ENCODE peak calls at places on chromosomes 11 and 22, in five cellular contexts. One of them, this sample, is unnamed.

GRCh38 chr22:49574861-49575702 is 252.6 kb downstream of the BRD1 start:
- DNase-seq in HCT116: no peak
- DNase-seq in breast epithelium: no peak
- DNase-seq in sigmoid colon: peak; percentile 44
- DNase-seq in HepG2: no peak
- DNase-seq in this sample: no peak

GRCh38 chr22:30048711-30049110 is 31.6 kb upstream of the HORMAD2 start:
- DNase-seq in HepG2: no peak
- DNase-seq in HCT116: no peak
- DNase-seq in sigmoid colon: no peak
- DNase-seq in breast epithelium: no peak
- DNase-seq in this sample: no peak

GRCh38 chr11:91956711-91957110 is 267.9 kb upstream of the FAT3 start:
- DNase-seq in HCT116: no peak
- DNase-seq in sigmoid colon: no peak
- DNase-seq in HepG2: no peak
- DNase-seq in breast epithelium: no peak
- DNase-seq in this sample: no peak

GRCh38 chr22:27107824-27108223 is 450.4 kb downstream of the MIAT start:
- DNase-seq in HCT116: peak; percentile 70
- DNase-seq in sigmoid colon: peak; percentile 88
- DNase-seq in HepG2: peak; percentile 30
- DNase-seq in breast epithelium: peak; percentile 72
- DNase-seq in this sample: no peak

GRCh38 chr22:34765115-34765514 is 300.8 kb upstream of the ISX start:
- DNase-seq in HepG2: no peak
- DNase-seq in sigmoid colon: no peak
- DNase-seq in HCT116: no peak
- DNase-seq in breast epithelium: no peak
- DNase-seq in this sample: no peak

GRCh38 chr22:37631448-37632173 is 7.9 kb upstream of the SH3BP1 start:
- DNase-seq in HCT116: no peak
- DNase-seq in HepG2: peak; percentile 36
- DNase-seq in sigmoid colon: no peak
- DNase-seq in breast epithelium: no peak
- DNase-seq in this sample: no peak

GRCh38 chr11:11620966-11621880 is 582 bp downstream of the GALNT18 start:
- DNase-seq in HepG2: no peak
- DNase-seq in breast epithelium: no peak
- DNase-seq in HCT116: no peak
- DNase-seq in sigmoid colon: peak; percentile 78
- DNase-seq in this sample: peak; percentile 27

GRCh38 chr11:93348931-93349330 is 18.4 kb downstream of the DEUP1 start:
- DNase-seq in HCT116: no peak
- DNase-seq in sigmoid colon: no peak
- DNase-seq in breast epithelium: no peak
- DNase-seq in HepG2: no peak
- DNase-seq in this sample: no peak

GRCh38 chr11:28913883-28914282 is 805.7 kb downstream of the METTL15 start:
- DNase-seq in HCT116: no peak
- DNase-seq in HepG2: no peak
- DNase-seq in sigmoid colon: no peak
- DNase-seq in breast epithelium: no peak
- DNase-seq in this sample: no peak

GRCh38 chr22:21629262-21630149 is at the start of gene YDJC:
- DNase-seq in sigmoid colon: peak; percentile 94
- DNase-seq in breast epithelium: peak; percentile 89
- DNase-seq in HCT116: peak; percentile 87
- DNase-seq in HepG2: peak; percentile 90
- DNase-seq in this sample: peak; percentile 90
- TF ChIP-seq POLR2A in sigmoid colon: no peak
- TF ChIP-seq POLR2A in breast epithelium: no peak
- TF ChIP-seq POLR2A in HCT116: peak; percentile 73
- TF ChIP-seq POLR2A in HepG2: peak; percentile 85
- TF ChIP-seq POLR2A in this sample: peak; percentile 82

GRCh38 chr11:34155759-34156062 is 50.3 kb downstream of the NAT10 start:
- DNase-seq in breast epithelium: no peak
- DNase-seq in sigmoid colon: no peak
- DNase-seq in HCT116: no peak
- DNase-seq in HepG2: no peak
- DNase-seq in this sample: no peak
- TF ChIP-seq POLR2AphosphoS5 in breast epithelium: no peak
- TF ChIP-seq POLR2AphosphoS5 in sigmoid colon: no peak
- TF ChIP-seq POLR2AphosphoS5 in HCT116: no peak
- TF ChIP-seq POLR2AphosphoS5 in HepG2: no peak
- TF ChIP-seq POLR2AphosphoS5 in this sample: no peak

GRCh38 chr11:65424200-65425104 is 1.9 kb downstream of the NEAT1 start:
- DNase-seq in HepG2: no peak
- DNase-seq in breast epithelium: no peak
- DNase-seq in sigmoid colon: peak; percentile 77
- DNase-seq in HCT116: no peak
- DNase-seq in this sample: no peak

GRCh38 chr11:65421204-65422103 is 1.1 kb upstream of the NEAT1 start:
- DNase-seq in sigmoid colon: peak; percentile 98
- DNase-seq in HepG2: peak; percentile 93
- DNase-seq in breast epithelium: peak; percentile 98
- DNase-seq in HCT116: peak; percentile 87
- DNase-seq in this sample: no peak

GRCh38 chr11:65423516-65424199 is 1.1 kb downstream of the NEAT1 start:
- DNase-seq in HCT116: no peak
- DNase-seq in breast epithelium: no peak
- DNase-seq in sigmoid colon: peak; percentile 72
- DNase-seq in HepG2: no peak
- DNase-seq in this sample: no peak

GRCh38 chr11:65422104-65422632 is 430 bp upstream of the NEAT1 start:
- DNase-seq in sigmoid colon: peak; percentile 99
- DNase-seq in breast epithelium: peak; percentile 95
- DNase-seq in HepG2: peak; percentile 93
- DNase-seq in HCT116: peak; percentile 88
- DNase-seq in this sample: no peak

DNA sequence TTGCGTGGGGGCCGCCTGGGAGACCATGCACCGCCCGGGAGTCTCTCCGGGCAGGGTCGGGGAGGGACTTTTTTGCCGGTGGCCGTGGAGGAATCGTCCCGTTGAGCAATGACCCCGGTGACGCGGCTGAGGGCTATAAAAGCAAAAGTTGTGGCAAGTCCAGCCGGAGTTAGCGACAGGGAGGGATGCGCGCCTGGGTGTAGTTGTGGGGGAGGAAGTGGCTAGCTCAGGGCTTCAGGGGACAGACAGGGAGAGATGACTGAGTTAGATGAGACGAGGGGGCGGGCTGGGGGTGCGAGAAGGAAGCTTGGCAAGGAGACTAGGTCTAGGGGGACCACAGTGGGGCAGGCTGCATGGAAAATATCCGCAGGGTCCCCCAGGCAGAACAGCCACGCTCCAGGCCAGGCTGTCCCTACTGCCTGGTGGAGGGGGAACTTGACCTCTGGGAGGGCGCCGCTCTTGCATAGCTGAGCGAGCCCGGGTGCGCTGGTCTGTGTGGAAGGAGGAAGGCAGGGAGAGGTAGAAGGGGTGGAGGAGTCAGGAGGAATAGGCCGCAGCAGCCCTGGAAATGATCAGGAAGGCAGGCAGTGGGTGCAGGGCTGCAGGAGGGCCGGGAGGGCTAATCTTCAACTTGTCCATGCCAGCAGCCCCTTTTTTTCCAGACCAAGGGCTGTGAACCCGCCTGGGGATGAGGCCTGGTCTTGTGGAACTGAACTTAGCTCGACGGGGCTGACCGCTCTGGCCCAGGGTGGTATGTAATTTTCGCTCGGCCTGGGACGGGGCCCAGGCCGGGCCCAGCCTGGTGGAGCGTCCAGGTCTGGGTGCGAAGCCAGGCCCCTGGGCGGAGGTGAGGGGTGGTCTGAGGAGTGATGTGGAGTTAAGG is at the start of gene NEAT1:
- DNase-seq in sigmoid colon: peak; percentile 99
- DNase-seq in HepG2: peak; percentile 87
- DNase-seq in HCT116: peak; percentile 79
- DNase-seq in breast epithelium: peak; percentile 96
- DNase-seq in this sample: no peak
- TF ChIP-seq POLR2A in sigmoid colon: peak; percentile 100
- TF ChIP-seq POLR2A in HepG2: peak; percentile 99
- TF ChIP-seq POLR2A in HCT116: peak; percentile 100
- TF ChIP-seq POLR2A in breast epithelium: peak; percentile 100
- TF ChIP-seq POLR2A in this sample: peak; percentile 98

DNA sequence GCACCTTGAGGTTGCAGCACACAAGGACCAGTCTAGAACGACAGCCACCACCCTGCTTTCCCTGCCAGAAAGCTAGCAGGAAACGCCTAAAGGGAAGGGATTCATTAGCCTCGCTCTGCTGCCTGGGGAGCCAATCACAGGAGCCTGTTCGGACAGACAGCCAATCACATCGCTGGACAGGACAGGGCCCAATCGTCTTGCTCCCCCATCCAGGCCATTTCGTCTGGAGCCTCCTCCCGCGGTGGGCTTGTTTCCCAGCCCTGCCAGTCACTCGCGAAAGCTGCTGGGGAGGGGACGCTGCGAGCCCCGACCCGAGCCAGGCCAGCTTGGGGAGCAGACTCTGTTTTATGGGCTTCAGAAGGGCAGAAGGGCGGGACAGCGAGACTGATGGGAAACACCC is 79.8 kb upstream of the NCAM1 start:
- DNase-seq in HepG2: no peak
- DNase-seq in breast epithelium: peak; percentile 70
- DNase-seq in HCT116: no peak
- DNase-seq in sigmoid colon: peak; percentile 83
- DNase-seq in this sample: no peak
- TF ChIP-seq POLR2AphosphoS5 in HepG2: no peak
- TF ChIP-seq POLR2AphosphoS5 in breast epithelium: no peak
- TF ChIP-seq POLR2AphosphoS5 in HCT116: no peak
- TF ChIP-seq POLR2AphosphoS5 in sigmoid colon: peak; percentile 53
- TF ChIP-seq POLR2AphosphoS5 in this sample: no peak